ENCODE peak calls at places on chromosomes 13 and 19, in nine cellular contexts. W is fibroblast of lung, Y is mesendoderm, L is GM23338, X is pancreas, J is heart right ventricle, B is PC-3, S is tibial artery, E is IMR-90. D is an unnamed sample. For H3K4me1, the result is how much of the 10 kb centered on the place peaks cover.

GRCh38 chr19:34578751-34579150 is 97.2 kb downstream of the WTIP start:
- DNase-seq in Y (no peak), E (no peak), X (peak), S (no peak), L (no peak), J (no peak), W (no peak), B (no peak), D (no peak)

GRCh38 chr13:21123956-21124355 is 52.4 kb downstream of the SKA3 start:
- DNase-seq in X (no peak), L (peak), Y (no peak), W (no peak), J (no peak), S (no peak), B (no peak), E (no peak), D (no peak)

GRCh38 chr19:4534836-4535658 is at the start of gene PLIN5:
- DNase-seq in J (peak), L (peak), S (no peak), W (peak), Y (peak), B (peak), X (peak), E (peak), D (peak)

GRCh38 chr19:34428549-34429285 is 536 bp downstream of the UBA2 start:
- DNase-seq in Y (peak), E (peak), L (peak), J (peak), B (peak), X (no peak), W (peak), S (peak), D (no peak)

GRCh38 chr13:23794267-23795161 is 94.7 kb downstream of the MIPEP start:
- DNase-seq in S (no peak), E (peak), L (no peak), J (no peak), X (no peak), B (peak), W (peak), Y (no peak), D (no peak)

GRCh38 chr19:17246681-17247425 is 1.1 kb upstream of the NR2F6 start:
- DNase-seq in B (no peak), Y (no peak), S (no peak), L (peak), E (peak), W (no peak), J (peak), X (peak), D (no peak)

GRCh38 chr13:110238795-110239194 is 68.2 kb downstream of the COL4A1 start:
- DNase-seq in W (no peak), X (no peak), E (no peak), Y (peak), S (no peak), L (no peak), B (no peak), J (peak), D (no peak)

GRCh38 chr13:95643814-95644598 is 500 bp downstream of the DZIP1 start:
- DNase-seq in X (peak), J (no peak), W (peak), B (no peak), L (peak), S (no peak), Y (peak), E (peak), D (no peak)

GRCh38 chr13:93620366-93620765 is 393.8 kb downstream of the GPC6 start:
- DNase-seq in Y (no peak), S (no peak), L (no peak), B (no peak), X (no peak), J (no peak), E (no peak), W (no peak), D (no peak)

GRCh38 chr19:49362926-49363264 is 679 bp upstream of the TEAD2 start:
- DNase-seq in X (peak), J (peak), L (no peak), S (peak), B (no peak), Y (no peak), E (peak), W (no peak), D (no peak)

DNA sequence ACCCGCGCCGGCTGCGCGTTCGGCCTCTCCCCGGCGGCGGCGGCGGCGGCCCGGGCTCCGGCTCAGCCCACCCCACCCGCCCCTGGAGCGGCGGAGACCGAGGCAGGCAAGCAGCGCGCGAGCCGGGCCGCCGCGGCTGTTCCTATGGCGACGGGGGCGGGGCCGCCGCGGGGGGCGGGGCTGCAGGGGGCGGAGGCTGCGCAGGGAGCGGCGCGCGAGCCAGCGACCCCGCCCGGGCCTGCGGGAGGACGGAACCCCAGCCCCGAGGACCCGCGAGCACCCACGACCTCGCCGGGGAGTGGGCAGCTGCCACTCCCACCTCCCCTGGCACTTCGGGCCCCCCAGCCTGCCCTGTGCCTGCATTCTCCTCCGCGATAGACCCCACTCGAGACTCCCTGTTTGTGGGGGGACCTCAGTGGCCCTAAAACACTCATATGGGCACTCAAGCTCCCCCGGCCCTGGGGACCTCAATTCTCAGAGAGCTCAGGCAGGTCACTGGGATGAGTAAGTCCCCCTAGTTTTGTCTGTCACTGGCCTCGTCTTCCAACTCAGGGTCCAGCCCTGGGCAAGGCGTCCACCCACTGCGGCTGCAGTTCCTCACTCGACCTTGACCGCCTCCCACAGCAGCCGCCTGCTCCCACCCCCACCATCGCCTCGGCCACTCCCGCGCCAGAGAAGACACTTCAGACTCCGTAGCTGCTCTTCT is at the start of gene CTXN1:
- DNase-seq in X (peak), B (peak), W (peak), E (no peak), Y (peak), L (peak), S (peak), J (no peak), D (no peak)
- H3K4me3 ChIP-seq in X (peak), B (peak), W (peak), E (peak), Y (peak), L (peak), S (peak), J (peak), D (peak)

GRCh38 chr13:113448545-113448884 is 4.8 kb downstream of the ADPRHL1 start:
- DNase-seq in X (peak), L (no peak), Y (peak), W (no peak), S (peak), B (peak), E (no peak), J (peak), D (no peak)
- H3K27ac ChIP-seq in X (peak), L (no peak), Y (no peak), W (no peak), S (no peak), B (peak), E (no peak), J (peak), D (peak)

DNA sequence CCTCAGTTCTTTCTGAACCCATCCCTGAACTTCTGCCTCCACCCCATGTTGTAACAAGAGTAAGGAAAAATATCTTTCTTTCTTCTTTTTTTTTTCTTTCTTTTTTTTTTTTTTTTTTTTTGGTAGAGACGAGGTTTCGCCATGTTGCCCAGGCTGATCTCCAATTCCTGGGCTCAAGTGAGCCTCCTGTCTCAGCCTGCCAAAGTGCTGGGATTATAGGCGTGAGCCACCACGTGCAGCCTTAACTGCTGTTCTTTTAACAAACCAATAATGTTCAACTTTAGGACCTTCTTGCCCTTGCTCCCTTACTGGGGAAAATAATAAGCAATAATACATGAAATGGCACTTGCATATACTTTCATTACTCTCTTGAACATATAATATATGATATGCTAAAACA is 19.7 kb downstream of the GPR183 start:
- DNase-seq in X (no peak), Y (no peak), J (no peak), B (no peak), L (no peak), S (peak), W (no peak), E (no peak), D (no peak)
- H3K4me1 ChIP-seq in X (under half), Y (under half), J (half or more), B (under half), L (under half), S (under half), W (under half), E (under half), D (under half)

GRCh38 chr13:40660270-40660669 is 6.2 kb downstream of the FOXO1 start:
- DNase-seq in L (peak), Y (no peak), B (no peak), E (no peak), X (no peak), W (no peak), S (no peak), J (no peak), D (no peak)

GRCh38 chr13:40664100-40665060 is 2.1 kb downstream of the FOXO1 start:
- DNase-seq in X (peak), W (peak), S (peak), E (no peak), Y (peak), L (peak), J (peak), B (peak), D (peak)

GRCh38 chr13:40660692-40661091 is 5.7 kb downstream of the FOXO1 start:
- DNase-seq in L (no peak), E (no peak), X (no peak), J (no peak), S (no peak), B (no peak), Y (no peak), W (no peak), D (no peak)

GRCh38 chr13:40665061-40665753 is 1.2 kb downstream of the FOXO1 start:
- DNase-seq in S (peak), W (no peak), B (peak), X (peak), Y (peak), L (peak), E (no peak), J (peak), D (no peak)

DNA sequence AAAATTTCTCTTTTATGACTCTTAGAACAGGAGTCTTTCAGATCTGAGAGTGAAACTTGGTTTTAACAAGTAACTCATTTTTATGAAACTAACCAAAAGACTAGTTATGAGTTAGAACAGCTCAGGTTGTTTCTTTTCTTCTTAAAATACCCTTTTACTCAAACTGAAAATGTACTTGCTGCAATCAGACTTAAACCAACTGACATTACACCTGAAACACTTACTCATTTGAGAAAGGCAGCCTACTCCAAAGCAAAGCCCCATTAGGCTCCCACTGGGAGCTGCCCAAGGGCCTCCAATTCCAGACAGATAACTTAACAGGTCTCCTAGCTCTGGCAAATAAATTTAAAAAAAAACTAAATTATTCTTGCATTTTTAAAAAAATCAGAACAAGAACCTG is 3.6 kb downstream of the FOXO1 start:
- DNase-seq in J (no peak), B (no peak), E (no peak), W (no peak), L (peak), Y (peak), S (no peak), X (no peak), D (no peak)
- H3K4me3 ChIP-seq in J (peak), B (peak), E (no peak), W (no peak), L (peak), Y (no peak), S (peak), X (peak), D (no peak)

GRCh38 chr13:32048816-32049215 is 17.2 kb downstream of the FRY start:
- DNase-seq in E (no peak), Y (no peak), L (no peak), S (no peak), W (no peak), B (peak), J (no peak), X (no peak), D (no peak)
- H3K27ac ChIP-seq in E (no peak), Y (no peak), L (no peak), S (no peak), W (no peak), B (peak), J (no peak), X (peak), D (no peak)

GRCh38 chr19:54299515-54299914 is 13.5 kb downstream of the LILRA5 start:
- DNase-seq in W (no peak), J (no peak), S (no peak), L (no peak), E (no peak), X (no peak), B (no peak), Y (no peak), D (no peak)

GRCh38 chr19:54305141-54305540 is 7.8 kb downstream of the LILRA5 start:
- DNase-seq in W (no peak), L (no peak), S (no peak), B (no peak), Y (no peak), E (no peak), J (no peak), X (no peak), D (no peak)

GRCh38 chr19:54298357-54299125 is 14.4 kb downstream of the LILRA5 start:
- DNase-seq in W (no peak), J (no peak), B (no peak), S (no peak), E (no peak), Y (no peak), X (no peak), L (no peak), D (no peak)

GRCh38 chr19:54299126-54299498 is 13.9 kb downstream of the LILRA5 start:
- DNase-seq in X (no peak), S (no peak), J (no peak), B (no peak), E (no peak), L (no peak), W (no peak), Y (no peak), D (no peak)

DNA sequence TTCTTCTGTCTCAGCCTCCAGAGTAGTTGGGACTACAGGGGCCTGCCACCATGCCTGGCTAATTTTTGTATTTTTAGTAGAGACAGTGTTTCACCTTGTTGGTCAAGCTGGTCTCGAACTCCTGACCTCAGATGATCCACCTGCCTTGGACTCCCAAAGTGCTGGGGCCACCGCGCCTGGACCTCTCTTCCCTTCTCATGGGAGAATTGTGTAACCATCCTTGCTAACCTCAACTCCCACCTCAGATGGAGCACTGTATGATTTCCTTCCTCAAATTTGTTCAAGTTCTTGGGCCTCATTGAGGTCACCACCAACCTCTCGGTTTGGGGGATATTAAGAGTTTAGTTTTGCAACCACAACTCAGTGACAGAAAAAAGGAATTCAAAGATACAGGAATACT is 10.7 kb downstream of the LILRA5 start:
- DNase-seq in B (no peak), J (no peak), L (no peak), E (no peak), Y (no peak), S (no peak), X (no peak), W (no peak), D (peak)
- H3K4me1 ChIP-seq in B (under half), J (under half), L (under half), E (under half), Y (under half), S (under half), X (under half), W (under half), D (under half)

DNA sequence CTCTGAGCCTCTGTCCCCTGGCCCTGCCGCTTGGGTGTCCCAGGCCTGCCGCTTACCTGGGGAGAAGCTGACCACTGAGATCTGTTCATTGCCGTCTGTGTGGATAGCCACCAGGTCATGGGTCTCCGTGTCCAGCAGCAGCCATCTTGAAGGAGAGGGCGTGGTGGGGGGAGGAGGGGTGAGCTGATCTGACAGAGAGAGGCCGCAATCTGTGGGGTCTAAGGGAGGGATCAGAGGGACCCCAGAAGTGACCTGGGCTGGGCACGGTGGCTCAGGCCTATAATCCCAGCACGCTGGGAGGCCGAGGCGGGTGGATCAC is 14.7 kb upstream of the GPR4 start:
- DNase-seq in J (no peak), L (peak), Y (no peak), S (no peak), X (peak), W (no peak), B (no peak), E (no peak), D (no peak)
- H3K4me3 ChIP-seq in J (no peak), L (peak), Y (peak), S (no peak), X (peak), W (no peak), B (no peak), E (no peak), D (no peak)

GRCh38 chr19:1449467-1450442 is at the start of gene APC2:
- DNase-seq in X (no peak), J (no peak), L (peak), E (peak), B (no peak), W (peak), Y (peak), S (no peak), D (no peak)
- H3K27ac ChIP-seq in X (no peak), J (no peak), L (peak), E (no peak), B (no peak), W (no peak), Y (no peak), S (no peak), D (no peak)

GRCh38 chr19:1999856-2000515 is 15.5 kb downstream of the BTBD2 start:
- DNase-seq in E (no peak), L (no peak), S (no peak), J (no peak), Y (no peak), W (no peak), X (no peak), B (no peak), D (no peak)
- H3K4me1 ChIP-seq in E (under half), L (under half), S (under half), J (under half), Y (under half), W (under half), X (under half), B (under half), D (under half)

D was measured in right atrium auricular region.